ENCODE peak calls at places on chromosome 16, in four cellular contexts. N, V, U and S are unnamed samples.

GRCh38 chr16:58485184-58485887 is 14.6 kb upstream of the NDRG4 start:
- DNase-seq in N (no peak), V (no peak), U (no peak), S (no peak)

GRCh38 chr16:89407282-89407924 is 83.0 kb downstream of the ANKRD11 start:
- DNase-seq in N (no peak), V (no peak), U (no peak), S (no peak)

GRCh38 chr16:61936522-61936921 is 99.7 kb downstream of the CDH8 start:
- DNase-seq in N (peak), V (no peak), U (no peak), S (peak)

GRCh38 chr16:80233097-80233835 is 307.5 kb upstream of the DYNLRB2 start:
- DNase-seq in N (no peak), V (no peak), U (no peak), S (no peak)

GRCh38 chr16:89815639-89816348 is 653 bp downstream of the FANCA start:
- DNase-seq in N (no peak), V (no peak), U (no peak), S (peak)

GRCh38 chr16:24974859-24975258 is 40.3 kb downstream of the ARHGAP17 start:
- DNase-seq in N (no peak), V (no peak), U (no peak), S (no peak)

GRCh38 chr16:15461376-15461775 is 27.0 kb downstream of the BMERB1 start:
- DNase-seq in N (no peak), V (no peak), U (no peak), S (no peak)

GRCh38 chr16:19108409-19109287 is 5.1 kb upstream of the ITPRIPL2 start:
- DNase-seq in N (no peak), V (no peak), U (no peak), S (no peak)

GRCh38 chr16:51327001-51327400 is 175.9 kb upstream of the SALL1 start:
- DNase-seq in N (no peak), V (no peak), U (no peak), S (no peak)

GRCh38 chr16:30005341-30006094 is 5.3 kb downstream of the DOC2A start:
- DNase-seq in N (no peak), V (no peak), U (no peak), S (peak)

GRCh38 chr16:30698139-30698815 is 694 bp upstream of the SRCAP start:
- DNase-seq in N (peak), V (peak), U (peak), S (peak)

GRCh38 chr16:21301168-21301894 is 23.2 kb upstream of the CRYM start:
- DNase-seq in N (peak), V (peak), U (peak), S (peak)

GRCh38 chr16:57797526-57798266 is 4.6 kb downstream of the KIFC3 start:
- DNase-seq in N (peak), V (peak), U (peak), S (peak)

GRCh38 chr16:59597269-59597668 is 863.2 kb upstream of the GOT2 start:
- DNase-seq in N (no peak), V (no peak), U (no peak), S (no peak)

GRCh38 chr16:78444-79145 is 570 bp downstream of the MPG start:
- DNase-seq in N (no peak), V (no peak), U (no peak), S (peak)

GRCh38 chr16:29909398-29909797 is 9.1 kb downstream of the ASPHD1 start:
- DNase-seq in N (no peak), V (no peak), U (no peak), S (no peak)

GRCh38 chr16:75002474-75002873 is 3.6 kb downstream of the ZNRF1 start:
- DNase-seq in N (no peak), V (no peak), U (no peak), S (no peak)

GRCh38 chr16:72894291-72895151 is 153.4 kb downstream of the ZFHX3 start:
- DNase-seq in N (no peak), V (no peak), U (no peak), S (no peak)

GRCh38 chr16:57360321-57360935 is 1.8 kb downstream of the CCL22 start:
- DNase-seq in N (no peak), V (no peak), U (no peak), S (no peak)

GRCh38 chr16:2205104-2205966 is at the start of gene MLST8:
- DNase-seq in N (peak), V (peak), U (peak), S (peak)
- TF ChIP-seq CTCF in N (no peak), V (peak), U (peak), S (no peak)

GRCh38 chr16:81621496-81621895 is 157.6 kb upstream of the PLCG2 start:
- DNase-seq in N (no peak), V (no peak), U (peak), S (no peak)
- TF ChIP-seq CTCF in N (no peak), V (no peak), U (no peak), S (no peak)

GRCh38 chr16:66344533-66345145 is 21.9 kb upstream of the CDH5 start:
- DNase-seq in N (no peak), V (no peak), U (no peak), S (peak)
- TF ChIP-seq CTCF in N (peak), V (peak), U (peak), S (peak)

GRCh38 chr16:28597692-28598261 is 927 bp upstream of the SULT1A2 start:
- DNase-seq in N (peak), V (no peak), U (no peak), S (no peak)
- TF ChIP-seq CTCF in N (no peak), V (peak), U (no peak), S (no peak)

DNA sequence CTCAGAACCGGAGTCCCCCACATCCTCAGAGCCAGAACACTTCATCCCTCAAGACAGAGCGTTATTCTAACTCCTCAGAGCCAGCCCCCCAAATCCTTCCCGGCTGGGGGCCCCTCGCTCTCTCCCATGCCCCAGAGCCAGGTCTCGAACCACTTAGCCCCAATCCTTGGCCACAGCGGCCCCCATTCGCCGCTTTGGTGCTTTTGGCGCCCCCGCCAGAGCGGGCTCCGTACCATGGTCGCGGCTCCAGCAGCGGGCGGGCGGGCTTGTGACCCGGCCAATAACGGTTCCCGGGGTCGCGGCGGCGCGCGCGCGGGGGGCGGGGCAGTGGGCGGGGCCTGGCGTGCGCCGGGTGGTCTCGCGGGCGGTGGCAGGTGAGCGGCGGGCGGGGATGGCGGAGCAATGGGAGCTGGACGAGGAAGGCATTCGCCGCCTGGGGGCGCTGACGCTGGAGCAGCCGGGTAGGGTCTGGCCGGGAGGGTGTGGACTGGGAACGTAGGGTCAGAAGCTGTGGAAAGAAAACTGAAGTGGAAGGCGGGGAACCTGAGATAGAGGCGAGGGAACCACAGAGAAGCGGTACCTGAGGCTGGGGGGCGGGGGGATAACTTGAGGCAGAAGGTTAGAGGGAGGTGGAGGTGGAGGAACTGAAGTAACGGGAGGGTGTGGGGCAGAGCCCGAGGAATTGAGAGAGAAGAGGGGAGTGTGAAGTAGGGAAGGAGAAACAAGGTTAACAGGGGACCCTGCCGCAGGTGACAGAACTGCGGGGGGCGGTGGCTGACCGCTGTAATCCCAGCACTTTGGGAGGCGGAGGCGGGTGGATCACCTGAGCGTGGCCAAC is at the start of the genes KCTD19 and LRRC36:
- DNase-seq in N (peak), V (peak), U (peak), S (peak)
- TF ChIP-seq CTCF in N (peak), V (peak), U (peak), S (peak)

DNA sequence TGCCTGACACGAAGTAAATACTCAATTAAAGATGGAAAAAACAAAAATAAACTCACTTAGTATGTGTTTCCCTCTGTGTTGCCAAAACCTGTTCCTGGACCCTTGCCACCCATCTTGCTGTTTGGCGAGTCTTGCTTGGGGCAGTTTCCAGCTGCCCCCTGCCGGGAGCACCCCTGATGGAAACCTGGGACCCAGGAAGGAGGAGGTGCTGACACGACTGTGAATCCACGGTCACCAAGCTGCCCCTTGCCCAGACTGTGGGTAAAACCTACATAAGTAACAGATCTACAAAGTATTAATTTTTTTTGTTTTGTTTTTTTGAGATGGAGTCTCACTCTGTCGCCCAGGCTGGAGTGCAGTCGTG is 50.1 kb upstream of the SIAH1 start:
- DNase-seq in N (no peak), V (no peak), U (no peak), S (no peak)
- TF ChIP-seq CTCF in N (no peak), V (no peak), U (no peak), S (no peak)

DNA sequence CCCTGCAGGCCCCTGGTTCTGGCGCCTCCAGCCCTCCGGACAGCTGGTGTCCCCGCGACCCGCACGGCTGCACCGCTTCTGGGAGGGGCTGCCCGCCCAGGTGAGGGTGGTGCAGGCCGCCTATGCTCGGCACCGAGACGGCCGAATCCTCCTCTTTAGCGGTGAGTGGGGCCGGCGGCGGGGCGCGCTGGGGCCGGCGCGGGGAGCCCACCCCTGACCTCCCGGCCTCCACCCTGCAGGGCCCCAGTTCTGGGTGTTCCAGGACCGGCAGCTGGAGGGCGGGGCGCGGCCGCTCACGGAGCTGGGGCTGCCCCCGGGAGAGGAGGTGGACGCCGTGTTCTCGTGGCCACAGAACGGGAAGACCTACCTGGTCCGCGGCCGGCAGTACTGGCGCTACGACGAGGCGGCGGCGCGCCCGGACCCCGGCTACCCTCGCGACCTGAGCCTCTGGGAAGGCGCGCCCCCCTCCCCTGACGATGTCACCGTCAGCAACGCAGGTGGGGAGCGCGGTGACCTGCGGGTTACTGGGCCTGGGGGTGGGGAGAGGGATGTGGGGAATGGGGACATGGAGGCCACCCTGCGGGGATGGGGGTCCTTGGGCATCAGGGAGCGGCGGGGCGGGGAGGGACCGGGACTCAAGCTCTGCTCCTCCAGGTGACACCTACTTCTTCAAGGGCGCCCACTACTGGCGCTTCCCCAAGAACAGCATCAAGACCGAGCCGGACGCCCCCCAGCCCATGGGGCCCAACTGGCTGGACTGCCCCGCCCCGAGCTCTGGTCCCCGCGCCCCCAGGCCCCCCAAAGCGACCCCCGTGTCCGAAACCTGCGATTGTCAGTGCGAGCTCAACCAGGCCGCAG is 7.0 kb upstream of the IL32 start:
- DNase-seq in N (peak), V (peak), U (peak), S (peak)
- TF ChIP-seq CTCF in N (no peak), V (no peak), U (peak), S (no peak)